ENCODE peak calls at places on chromosomes 2 and 18, in eight cellular contexts. S is HFF-Myc; Y is CD8-positive, alpha-beta T cell; R is spleen; E is neural progenitor cell; V is fibroblast of mammary gland; C is H1; X is GM12865. H is an unnamed sample.

GRCh38 chr18:27223570-27224340 is 38.6 kb upstream of the CHST9 start:
- DNase-seq in S (no peak), Y (no peak), R (no peak), E (peak), V (no peak), C (no peak), X (no peak), H (no peak)

GRCh38 chr2:231640646-231641111 is 48.0 kb downstream of the TEX44 start:
- DNase-seq in S (no peak), Y (no peak), R (no peak), E (peak), V (peak), C (no peak), X (no peak), H (peak)

GRCh38 chr2:195837987-195838386 is 181.0 kb downstream of the SLC39A10 start:
- DNase-seq in S (no peak), Y (no peak), R (no peak), E (no peak), V (peak), C (no peak), X (no peak), H (peak)

GRCh38 chr2:216862628-216863027 is 2.8 kb upstream of the TNP1 start:
- DNase-seq in S (no peak), Y (no peak), R (no peak), E (no peak), V (no peak), C (no peak), X (no peak), H (no peak)

GRCh38 chr2:170502400-170503135 is 212.6 kb upstream of the SP5 start:
- DNase-seq in S (no peak), Y (no peak), R (no peak), E (peak), V (no peak), C (no peak), X (no peak), H (no peak)

GRCh38 chr2:50401772-50402653 is 629.9 kb downstream of the NRXN1 start:
- DNase-seq in S (peak), Y (no peak), R (no peak), E (peak), V (peak), C (peak), X (peak), H (peak)

GRCh38 chr2:239546541-239546940 is 145.7 kb upstream of the HDAC4 start:
- DNase-seq in S (no peak), Y (no peak), R (peak), E (no peak), V (no peak), C (no peak), X (no peak), H (no peak)

GRCh38 chr18:12334280-12335262 is 26.5 kb downstream of the TUBB6 start:
- DNase-seq in S (no peak), Y (no peak), R (no peak), E (peak), V (no peak), C (no peak), X (no peak), H (peak)

GRCh38 chr2:165793779-165794519 is at the start of gene GALNT3:
- DNase-seq in S (no peak), Y (no peak), R (peak), E (peak), V (no peak), C (peak), X (peak), H (no peak)

GRCh38 chr2:1647417-1648240 is 96.7 kb downstream of the PXDN start:
- DNase-seq in S (no peak), Y (no peak), R (peak), E (no peak), V (no peak), C (no peak), X (no peak), H (no peak)

GRCh38 chr2:176643711-176644110 is 374.5 kb downstream of the MTX2 start:
- DNase-seq in S (no peak), Y (no peak), R (peak), E (no peak), V (peak), C (no peak), X (no peak), H (peak)

GRCh38 chr18:50356036-50356945 is 18.6 kb upstream of the SKA1 start:
- DNase-seq in S (no peak), Y (no peak), R (no peak), E (no peak), V (peak), C (no peak), X (peak), H (peak)

GRCh38 chr2:96116424-96116878 is at the start of gene ADRA2B:
- DNase-seq in S (no peak), Y (peak), R (peak), E (peak), V (no peak), C (peak), X (peak), H (peak)

GRCh38 chr2:227804970-227805369 is 8.7 kb upstream of the CCL20 start:
- DNase-seq in S (no peak), Y (no peak), R (no peak), E (no peak), V (peak), C (no peak), X (no peak), H (peak)

GRCh38 chr2:112812318-112813042 is 24.1 kb downstream of the IL1B start:
- DNase-seq in S (peak), Y (no peak), R (no peak), E (no peak), V (peak), C (no peak), X (peak), H (peak)

GRCh38 chr18:63272638-63273037 is 46.9 kb downstream of the BCL2 start:
- DNase-seq in S (no peak), Y (no peak), R (no peak), E (no peak), V (no peak), C (no peak), X (no peak), H (no peak)

GRCh38 chr2:105490956-105491355 is 92.1 kb upstream of the FHL2 start:
- DNase-seq in S (no peak), Y (no peak), R (no peak), E (no peak), V (no peak), C (no peak), X (no peak), H (no peak)

GRCh38 chr2:167509585-167509984 is 621.3 kb downstream of the XIRP2 start:
- DNase-seq in S (no peak), Y (no peak), R (no peak), E (peak), V (peak), C (no peak), X (no peak), H (peak)

GRCh38 chr2:120934891-120935338 is 199.2 kb downstream of the GLI2 start:
- DNase-seq in S (no peak), Y (no peak), R (no peak), E (no peak), V (peak), C (no peak), X (no peak), H (peak)

GRCh38 chr2:240174496-240174895 is 34.0 kb upstream of the OTOS start:
- DNase-seq in S (no peak), Y (no peak), R (no peak), E (no peak), V (no peak), C (no peak), X (no peak), H (no peak)

GRCh38 chr18:3826021-3826420 is 376.0 kb downstream of the TGIF1 start:
- DNase-seq in S (no peak), Y (no peak), R (no peak), E (no peak), V (no peak), C (no peak), X (no peak), H (no peak)

GRCh38 chr2:10584242-10584753 is 105.5 kb downstream of the NOL10 start:
- DNase-seq in S (no peak), Y (no peak), R (no peak), E (no peak), V (no peak), C (no peak), X (no peak), H (no peak)

GRCh38 chr2:53422979-53423378 is 344.6 kb upstream of the CHAC2 start:
- DNase-seq in S (no peak), Y (no peak), R (no peak), E (peak), V (peak), C (peak), X (peak), H (peak)

GRCh38 chr2:199458017-199458805 is 472 bp upstream of the SATB2 start:
- DNase-seq in S (no peak), Y (no peak), R (peak), E (peak), V (peak), C (peak), X (peak), H (peak)

GRCh38 chr2:230614913-230615332 is 97.7 kb upstream of the CAB39 start:
- DNase-seq in S (no peak), Y (no peak), R (peak), E (no peak), V (peak), C (peak), X (peak), H (no peak)

GRCh38 chr18:23105581-23106219 is 29.6 kb upstream of the CABLES1 start:
- DNase-seq in S (no peak), Y (no peak), R (peak), E (no peak), V (no peak), C (no peak), X (no peak), H (no peak)

GRCh38 chr2:221454459-221455105 is 117.5 kb downstream of the EPHA4 start:
- DNase-seq in S (no peak), Y (no peak), R (no peak), E (no peak), V (no peak), C (no peak), X (no peak), H (no peak)

GRCh38 chr18:31546476-31546875 is 45.2 kb upstream of the TTR start:
- DNase-seq in S (no peak), Y (no peak), R (no peak), E (no peak), V (no peak), C (no peak), X (no peak), H (no peak)

GRCh38 chr2:62817348-62817747 is 111.8 kb downstream of the EHBP1 start:
- DNase-seq in S (no peak), Y (no peak), R (no peak), E (no peak), V (peak), C (no peak), X (no peak), H (no peak)

GRCh38 chr2:72669121-72669520 is 156.7 kb downstream of the EXOC6B start:
- DNase-seq in S (no peak), Y (no peak), R (no peak), E (no peak), V (peak), C (no peak), X (no peak), H (peak)

GRCh38 chr2:72661985-72662384 is 163.8 kb downstream of the EXOC6B start:
- DNase-seq in S (no peak), Y (no peak), R (no peak), E (no peak), V (no peak), C (no peak), X (no peak), H (no peak)

GRCh38 chr2:72668647-72669046 is 157.2 kb downstream of the EXOC6B start:
- DNase-seq in S (no peak), Y (no peak), R (no peak), E (no peak), V (no peak), C (no peak), X (no peak), H (no peak)

DNA sequence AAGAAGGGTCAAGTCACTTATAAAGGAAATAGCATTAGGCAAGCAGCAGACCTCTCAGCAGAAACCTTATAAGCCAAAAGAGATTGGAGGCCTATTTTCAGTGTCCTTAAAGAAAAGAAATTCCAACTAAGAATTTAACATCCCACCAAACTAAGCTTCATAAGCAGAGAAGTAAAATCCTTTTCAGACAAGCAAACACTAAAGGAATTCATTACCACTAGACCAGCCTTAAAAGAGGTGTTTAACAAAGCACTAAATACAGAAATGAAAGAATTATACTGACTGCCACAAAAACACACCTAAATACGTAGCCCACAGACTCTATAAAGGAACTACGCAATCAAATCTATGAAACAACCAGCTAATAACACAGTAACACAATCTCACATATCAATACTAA is 160.4 kb downstream of the EXOC6B start:
- DNase-seq in S (no peak), Y (no peak), R (no peak), E (no peak), V (no peak), C (no peak), X (no peak), H (no peak)
- TF ChIP-seq CTCF in S (no peak), Y (no peak), R (no peak), E (no peak), V (no peak), C (no peak), X (no peak), H (no peak)

GRCh38 chr2:144453486-144454158 is 66.3 kb downstream of the ZEB2 start:
- DNase-seq in S (no peak), Y (no peak), R (no peak), E (no peak), V (peak), C (no peak), X (no peak), H (peak)
- H3K4me3 ChIP-seq in S (no peak), Y (no peak), R (no peak), E (no peak), V (no peak), C (no peak), X (no peak), H (no peak)

GRCh38 chr18:902179-902718 is 2.4 kb upstream of the ADCYAP1 start:
- DNase-seq in S (no peak), Y (no peak), R (no peak), E (peak), V (peak), C (no peak), X (no peak), H (peak)
- TF ChIP-seq CTCF in S (peak), Y (no peak), R (no peak), E (peak), V (peak), C (peak), X (no peak), H (peak)

GRCh38 chr2:109103286-109103685 is 25.7 kb upstream of the SH3RF3 start:
- DNase-seq in S (no peak), Y (no peak), R (no peak), E (no peak), V (no peak), C (no peak), X (no peak), H (no peak)

GRCh38 chr2:109098921-109099273 is 30.1 kb upstream of the SH3RF3 start:
- DNase-seq in S (no peak), Y (no peak), R (no peak), E (no peak), V (no peak), C (no peak), X (no peak), H (no peak)

GRCh38 chr2:109098251-109098920 is 30.6 kb upstream of the SH3RF3 start:
- DNase-seq in S (no peak), Y (no peak), R (no peak), E (peak), V (peak), C (no peak), X (no peak), H (peak)

GRCh38 chr2:109105113-109105512 is 23.9 kb upstream of the SH3RF3 start:
- DNase-seq in S (no peak), Y (no peak), R (no peak), E (no peak), V (no peak), C (no peak), X (no peak), H (no peak)

GRCh38 chr2:109102588-109103233 is 26.3 kb upstream of the SH3RF3 start:
- DNase-seq in S (no peak), Y (no peak), R (no peak), E (peak), V (no peak), C (no peak), X (no peak), H (peak)
- H3K4me3 ChIP-seq in S (no peak), Y (no peak), R (no peak), E (no peak), V (no peak), C (no peak), X (no peak), H (no peak)

GRCh38 chr2:9375857-9376428 is 47.4 kb downstream of the ITGB1BP1 start:
- DNase-seq in S (no peak), Y (no peak), R (no peak), E (no peak), V (no peak), C (no peak), X (peak), H (no peak)
- TF ChIP-seq CTCF in S (no peak), Y (no peak), R (no peak), E (no peak), V (no peak), C (no peak), X (peak), H (no peak)